ENCODE peak calls at places on chromosomes 2 and 18, in seven cellular contexts. Q is Right ventricle myocardium inferior; F is stimulated activated CD4-positive, alpha-beta T cell treated with anti-CD3 and anti-CD28 coated beads, Interleukin-4, amount 100 ng/mL, for 48 hours; O is H54; H is uterus; L is astrocyte of the hippocampus; U is BJ. Y is an unnamed sample.

GRCh38 chr18:26416652-26417150 is 131.7 kb downstream of the KCTD1 start:
- DNase-seq in Q (no peak), F (no peak), O (no peak), H (no peak), L (no peak), U (no peak), Y (no peak)

GRCh38 chr2:169141713-169142352 is 72.5 kb downstream of the DHRS9 start:
- DNase-seq in Q (no peak), F (peak), O (peak), H (no peak), L (peak), U (no peak), Y (no peak)

GRCh38 chr18:35637226-35637625 is 55.7 kb downstream of the GALNT1 start:
- DNase-seq in Q (no peak), F (no peak), O (no peak), H (no peak), L (no peak), U (no peak), Y (no peak)

GRCh38 chr2:175187378-175187777 is 5.9 kb upstream of the ATP5MC3 start:
- DNase-seq in Q (no peak), F (no peak), O (no peak), H (no peak), L (no peak), U (no peak), Y (no peak)

GRCh38 chr2:178419123-178419522 is 31.9 kb downstream of the PRKRA start:
- DNase-seq in Q (no peak), F (no peak), O (no peak), H (no peak), L (peak), U (no peak), Y (no peak)

GRCh38 chr2:177906041-177906718 is 166.4 kb downstream of the PDE11A start:
- DNase-seq in Q (no peak), F (peak), O (peak), H (peak), L (peak), U (no peak), Y (no peak)

GRCh38 chr2:124520953-124521352 is 495.9 kb downstream of the CNTNAP5 start:
- DNase-seq in Q (no peak), F (no peak), O (no peak), H (no peak), L (no peak), U (no peak), Y (no peak)

GRCh38 chr18:48868468-48869466 is 82.0 kb downstream of the SMAD7 start:
- DNase-seq in Q (no peak), F (peak), O (no peak), H (no peak), L (no peak), U (no peak), Y (no peak)

GRCh38 chr2:134410831-134411231 is 157.0 kb downstream of the MGAT5 start:
- DNase-seq in Q (no peak), F (no peak), O (no peak), H (no peak), L (peak), U (no peak), Y (no peak)